ENCODE peak calls at places on chromosomes 2 and 18, in eight cellular contexts. D is endothelial cell of umbilical vein, A is HL-60, F is WTC11, X is AG04449, Q is AG09309, T is B cell, M is kidney. U is an unnamed sample.

GRCh38 chr2:129827251-129827894 is 152.1 kb upstream of the RAB6C start:
- DNase-seq in F (peak), T (no peak), A (no peak), D (no peak), M (peak), X (no peak), Q (no peak), U (no peak)

GRCh38 chr2:138711812-138712211 is 68.4 kb downstream of the NXPH2 start:
- DNase-seq in A (no peak), M (no peak), F (no peak), T (no peak), Q (no peak), X (no peak), D (no peak), U (no peak)

GRCh38 chr2:236167297-236168109 is 683 bp downstream of the GBX2 start:
- DNase-seq in F (peak), X (no peak), D (peak), Q (no peak), T (no peak), M (peak), A (no peak), U (no peak)

GRCh38 chr2:99559075-99559662 is 69.4 kb upstream of the REV1 start:
- DNase-seq in D (peak), F (peak), M (peak), T (peak), A (peak), X (no peak), Q (peak), U (peak)

GRCh38 chr2:197969391-197969893 is 165.0 kb downstream of the PLCL1 start:
- DNase-seq in T (no peak), M (no peak), X (peak), Q (peak), A (no peak), F (no peak), D (peak), U (no peak)

GRCh38 chr2:120262150-120262549 is 9.5 kb downstream of the RALB start:
- DNase-seq in M (no peak), X (no peak), D (no peak), Q (no peak), A (no peak), F (no peak), T (no peak), U (no peak)

GRCh38 chr2:66570471-66570870 is 135.5 kb downstream of the MEIS1 start:
- DNase-seq in F (no peak), A (no peak), T (no peak), D (no peak), X (no peak), Q (no peak), M (no peak), U (no peak)

GRCh38 chr18:59308201-59309014 is 10.0 kb downstream of the CPLX4 start:
- DNase-seq in X (no peak), M (peak), A (peak), Q (no peak), D (peak), T (no peak), F (peak), U (peak)

GRCh38 chr2:216651370-216651881 is 18.2 kb downstream of the IGFBP2 start:
- DNase-seq in Q (peak), X (peak), F (no peak), T (no peak), D (peak), A (no peak), M (no peak), U (no peak)

GRCh38 chr2:217412299-217412698 is 552.4 kb upstream of the TNP1 start:
- DNase-seq in M (no peak), Q (no peak), F (no peak), D (peak), A (no peak), X (no peak), T (no peak), U (no peak)

GRCh38 chr18:741931-742512 is 29.6 kb upstream of the ENOSF1 start:
- DNase-seq in M (no peak), A (peak), F (no peak), X (peak), T (no peak), Q (peak), D (peak), U (no peak)

GRCh38 chr18:49892148-49892924 is 79.0 kb upstream of the ACAA2 start:
- DNase-seq in D (peak), T (no peak), X (no peak), M (no peak), A (no peak), Q (no peak), F (no peak), U (no peak)

GRCh38 chr18:22250591-22250996 is 81.2 kb downstream of the GATA6 start:
- DNase-seq in T (no peak), A (no peak), M (peak), D (no peak), F (no peak), X (no peak), Q (no peak), U (no peak)

GRCh38 chr18:21183670-21184069 is 58.4 kb upstream of the GREB1L start:
- DNase-seq in A (no peak), F (no peak), D (no peak), T (no peak), M (no peak), X (no peak), Q (no peak), U (no peak)

GRCh38 chr2:164190700-164191099 is 430.6 kb downstream of the GRB14 start:
- DNase-seq in A (no peak), T (no peak), X (no peak), D (no peak), F (no peak), Q (no peak), M (no peak), U (no peak)

GRCh38 chr2:98148968-98149697 is 62.2 kb downstream of the VWA3B start:
- DNase-seq in Q (peak), D (peak), X (no peak), A (no peak), T (peak), F (no peak), M (no peak), U (no peak)
- TF ChIP-seq CTCF in Q (no peak), D (no peak), X (no peak), A (no peak), T (no peak), F (no peak), M (no peak), U (no peak)

GRCh38 chr2:7368211-7368610 is 451.0 kb downstream of the RNF144A start:
- DNase-seq in Q (no peak), F (no peak), X (no peak), T (no peak), A (no peak), D (no peak), M (no peak), U (no peak)

GRCh38 chr2:7357993-7358392 is 440.8 kb downstream of the RNF144A start:
- DNase-seq in T (no peak), X (no peak), D (no peak), A (no peak), M (no peak), Q (no peak), F (no peak), U (no peak)

GRCh38 chr2:7358865-7359264 is 441.7 kb downstream of the RNF144A start:
- DNase-seq in F (peak), X (no peak), T (no peak), D (no peak), Q (no peak), M (no peak), A (no peak), U (no peak)

DNA sequence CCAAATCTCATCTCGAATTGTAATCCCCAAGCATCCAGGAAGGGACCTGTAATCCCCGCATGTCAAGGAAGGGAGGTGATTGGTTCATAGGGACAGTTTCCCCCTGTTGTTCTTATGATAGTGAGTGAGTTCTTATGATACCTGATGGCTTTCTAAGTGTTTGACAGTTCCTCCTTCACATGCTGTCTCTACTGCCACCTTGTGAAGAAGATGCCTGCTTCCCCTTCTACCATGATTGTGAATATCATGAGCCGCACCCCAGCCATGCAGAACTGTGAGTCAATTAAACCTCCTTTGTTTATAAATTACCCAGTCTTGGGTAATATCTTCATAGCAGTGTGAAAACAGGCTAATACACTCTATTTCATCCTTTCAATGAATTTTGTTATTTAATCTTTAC is 446.7 kb downstream of the RNF144A start:
- DNase-seq in T (no peak), D (no peak), M (no peak), A (no peak), F (no peak), X (no peak), Q (no peak), U (no peak)
- TF ChIP-seq CTCF in T (no peak), D (no peak), M (peak), A (no peak), F (no peak), X (no peak), Q (no peak), U (no peak)

GRCh38 chr2:151237422-151238012 is 24.1 kb downstream of the RBM43 start:
- DNase-seq in F (no peak), Q (no peak), T (no peak), M (no peak), X (no peak), D (peak), A (no peak), U (no peak)
- TF ChIP-seq CTCF in F (no peak), Q (no peak), T (no peak), M (no peak), X (no peak), D (no peak), A (no peak), U (no peak)

GRCh38 chr18:28175930-28176673 is 828 bp downstream of the CDH2 start:
- DNase-seq in X (no peak), A (no peak), M (no peak), T (no peak), D (peak), F (peak), Q (no peak), U (no peak)

GRCh38 chr18:28176674-28176932 is 327 bp downstream of the CDH2 start:
- DNase-seq in M (no peak), D (no peak), Q (no peak), A (no peak), X (no peak), F (peak), T (no peak), U (no peak)

GRCh38 chr18:28177828-28178635 is 1.1 kb upstream of the CDH2 start:
- DNase-seq in T (no peak), X (no peak), F (peak), Q (no peak), D (peak), A (no peak), M (peak), U (no peak)

GRCh38 chr18:28178720-28179119 is 1.8 kb upstream of the CDH2 start:
- DNase-seq in Q (no peak), X (no peak), F (no peak), T (no peak), D (peak), A (no peak), M (no peak), U (no peak)

DNA sequence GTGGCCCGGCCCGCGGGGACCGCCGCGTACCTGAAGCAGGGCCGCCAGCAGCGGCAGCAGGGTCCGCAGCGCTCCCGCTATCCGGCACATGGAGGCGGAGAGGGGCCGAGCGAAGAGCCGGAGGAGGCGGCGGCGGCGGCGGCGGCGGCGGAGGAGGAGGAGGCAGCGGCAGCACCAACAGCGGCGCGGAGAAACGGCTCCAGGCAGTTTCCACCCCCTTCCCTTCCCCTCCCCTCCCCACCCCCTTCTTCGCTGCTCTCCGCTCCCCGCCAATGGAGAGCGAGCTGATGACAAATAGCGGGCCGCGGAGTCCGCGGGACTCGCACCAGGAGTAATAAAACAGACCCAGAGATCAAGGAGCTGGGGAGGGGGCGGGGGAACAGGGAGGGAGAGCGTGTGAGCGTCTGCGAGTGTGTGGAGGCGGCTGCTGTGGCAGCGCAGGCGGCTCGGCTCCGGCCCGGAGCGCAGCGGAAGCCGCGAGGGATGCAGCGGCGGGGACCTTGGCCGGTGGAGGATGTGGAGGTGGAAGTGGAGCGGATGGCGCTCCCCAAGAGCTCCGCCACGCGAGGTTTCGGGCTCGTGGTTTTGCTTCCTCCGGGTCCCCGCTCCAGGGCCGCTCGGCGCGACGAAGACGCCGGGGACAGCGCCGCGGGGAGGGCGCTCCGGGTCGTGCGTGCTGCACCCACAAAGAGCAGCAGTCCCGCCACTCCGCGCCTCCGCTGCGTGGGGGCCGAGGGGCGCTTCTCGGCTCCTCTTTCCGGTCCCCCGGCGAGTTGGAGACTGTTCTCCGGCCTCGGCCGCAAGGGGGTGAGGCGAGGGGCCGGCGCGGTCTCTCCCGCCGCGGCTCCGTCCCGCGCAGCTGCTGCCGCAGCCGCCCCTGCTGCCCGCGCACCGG is at the start of gene CDH2:
- DNase-seq in T (no peak), A (no peak), D (peak), F (peak), X (peak), Q (peak), M (peak), U (no peak)
- TF ChIP-seq CTCF in T (no peak), A (no peak), D (peak), F (no peak), X (peak), Q (no peak), M (no peak), U (no peak)

GRCh38 chr2:10935953-10936942 is 24.5 kb downstream of the KCNF1 start:
- DNase-seq in M (no peak), D (peak), Q (peak), F (no peak), A (no peak), T (no peak), X (peak), U (no peak)

GRCh38 chr2:10940607-10941006 is 28.9 kb downstream of the KCNF1 start:
- DNase-seq in M (no peak), X (no peak), Q (no peak), T (no peak), D (no peak), A (no peak), F (no peak), U (no peak)

GRCh38 chr2:10935366-10935918 is 23.7 kb downstream of the KCNF1 start:
- DNase-seq in M (no peak), A (no peak), Q (no peak), T (no peak), D (no peak), X (no peak), F (no peak), U (no peak)

GRCh38 chr2:10941383-10941782 is 29.6 kb downstream of the KCNF1 start:
- DNase-seq in D (no peak), A (no peak), F (no peak), M (no peak), Q (no peak), X (no peak), T (no peak), U (no peak)

GRCh38 chr2:10939058-10939457 is 27.3 kb downstream of the KCNF1 start:
- DNase-seq in T (no peak), X (no peak), D (no peak), F (no peak), M (no peak), Q (no peak), A (no peak), U (no peak)
- TF ChIP-seq CTCF in T (no peak), X (no peak), D (no peak), F (no peak), M (no peak), Q (no peak), A (no peak), U (no peak)

GRCh38 chr2:3805120-3805519 is 101.7 kb downstream of the DCDC2C start:
- DNase-seq in M (no peak), X (no peak), D (no peak), T (no peak), Q (no peak), A (no peak), F (no peak), U (no peak)
- TF ChIP-seq CTCF in M (peak), X (no peak), D (peak), T (no peak), Q (no peak), A (peak), F (no peak), U (no peak)

GRCh38 chr2:61426267-61426897 is 44.5 kb downstream of the USP34 start:
- DNase-seq in X (no peak), D (peak), M (no peak), T (peak), Q (no peak), A (no peak), F (peak), U (peak)
- TF ChIP-seq CTCF in X (peak), D (peak), M (peak), T (peak), Q (peak), A (peak), F (peak), U (peak)

GRCh38 chr2:126480033-126480432 is 175.9 kb upstream of the GYPC start:
- DNase-seq in T (no peak), D (no peak), Q (no peak), F (no peak), X (no peak), A (no peak), M (no peak), U (no peak)

GRCh38 chr2:126482582-126483464 is 173.1 kb upstream of the GYPC start:
- DNase-seq in M (no peak), T (no peak), Q (no peak), F (no peak), A (no peak), X (no peak), D (no peak), U (no peak)
- TF ChIP-seq CTCF in M (no peak), T (no peak), Q (no peak), F (no peak), A (no peak), X (no peak), D (no peak), U (no peak)

GRCh38 chr18:3097082-3097481 is 84.1 kb upstream of the LPIN2 start:
- DNase-seq in T (no peak), X (no peak), M (no peak), Q (no peak), A (no peak), F (no peak), D (no peak), U (no peak)
- TF ChIP-seq CTCF in T (no peak), X (no peak), M (no peak), Q (no peak), A (no peak), F (no peak), D (no peak), U (no peak)